ENCODE peak calls at places on chromosomes 2 and 18, in nine cellular contexts. W, I, Y, P, D, R, E, C and A are unnamed samples.

GRCh38 chr2:36458106-36458505 is 102.5 kb downstream of the CRIM1 start:
- DNase-seq in E (no peak), I (no peak), W (no peak), D (no peak), P (no peak), R (no peak), Y (no peak), C (no peak), A (no peak)

GRCh38 chr2:126494593-126494992 is 161.4 kb upstream of the GYPC start:
- DNase-seq in E (no peak), W (no peak), I (no peak), P (no peak), C (no peak), D (no peak), Y (no peak), R (no peak), A (no peak)

GRCh38 chr2:86243272-86243671 is 44.0 kb downstream of the MRPL35 start:
- DNase-seq in D (no peak), C (no peak), P (no peak), I (no peak), Y (no peak), E (no peak), R (no peak), W (no peak), A (no peak)

GRCh38 chr18:35408843-35409261 is 31.7 kb upstream of the ZNF396 start:
- DNase-seq in Y (no peak), P (no peak), W (no peak), R (no peak), E (no peak), C (no peak), I (no peak), D (no peak), A (no peak)

GRCh38 chr2:153510996-153511395 is 32.4 kb upstream of the RPRM start:
- DNase-seq in D (no peak), E (no peak), P (no peak), Y (no peak), C (no peak), R (no peak), W (no peak), I (no peak), A (no peak)

GRCh38 chr2:152456262-152456661 is 121.3 kb downstream of the FMNL2 start:
- DNase-seq in I (no peak), D (no peak), Y (no peak), E (no peak), W (no peak), R (no peak), P (no peak), C (no peak), A (no peak)

GRCh38 chr2:160402498-160402897 is 91.1 kb downstream of the RBMS1 start:
- DNase-seq in Y (no peak), I (no peak), E (no peak), D (no peak), W (no peak), C (no peak), R (no peak), P (no peak), A (no peak)

GRCh38 chr18:34514957-34515356 is 195.1 kb upstream of the DTNA start:
- DNase-seq in P (no peak), R (no peak), Y (no peak), E (no peak), D (no peak), C (no peak), W (no peak), I (no peak), A (no peak)

GRCh38 chr2:40406485-40407289 is 45.2 kb downstream of the SLC8A1 start:
- DNase-seq in W (no peak), C (no peak), I (no peak), D (no peak), E (no peak), P (no peak), R (no peak), Y (no peak), A (no peak)

GRCh38 chr2:98127229-98127989 is 40.4 kb downstream of the VWA3B start:
- DNase-seq in D (no peak), C (no peak), W (peak; percentile 60), I (no peak), P (no peak), E (no peak), Y (no peak), R (no peak), A (no peak)

GRCh38 chr2:136384541-136385303 is 266.8 kb upstream of the CXCR4 start:
- DNase-seq in D (no peak), I (no peak), P (peak; percentile 5), Y (no peak), R (no peak), W (peak; percentile 6), E (no peak), C (peak; percentile 79), A (no peak)

GRCh38 chr18:35136248-35136647 is 95.0 kb downstream of the MAPRE2 start:
- DNase-seq in C (no peak), P (no peak), D (no peak), I (no peak), R (no peak), E (no peak), Y (no peak), W (no peak), A (no peak)

GRCh38 chr2:69088471-69088870 is 75.5 kb downstream of the ANTXR1 start:
- DNase-seq in D (no peak), P (no peak), W (no peak), R (no peak), C (no peak), Y (no peak), E (no peak), I (no peak), A (no peak)

GRCh38 chr18:25674183-25674582 is 322.2 kb upstream of the ZNF521 start:
- DNase-seq in Y (no peak), I (no peak), D (no peak), C (no peak), W (no peak), E (no peak), P (no peak), R (no peak), A (no peak)

GRCh38 chr18:25672490-25672889 is 320.5 kb upstream of the ZNF521 start:
- DNase-seq in Y (no peak), C (no peak), R (no peak), I (no peak), W (no peak), P (no peak), D (no peak), E (no peak), A (no peak)

GRCh38 chr18:25675123-25675850 is 323.3 kb upstream of the ZNF521 start:
- DNase-seq in I (no peak), E (no peak), W (no peak), D (no peak), Y (no peak), R (no peak), P (no peak), C (no peak), A (no peak)

DNA sequence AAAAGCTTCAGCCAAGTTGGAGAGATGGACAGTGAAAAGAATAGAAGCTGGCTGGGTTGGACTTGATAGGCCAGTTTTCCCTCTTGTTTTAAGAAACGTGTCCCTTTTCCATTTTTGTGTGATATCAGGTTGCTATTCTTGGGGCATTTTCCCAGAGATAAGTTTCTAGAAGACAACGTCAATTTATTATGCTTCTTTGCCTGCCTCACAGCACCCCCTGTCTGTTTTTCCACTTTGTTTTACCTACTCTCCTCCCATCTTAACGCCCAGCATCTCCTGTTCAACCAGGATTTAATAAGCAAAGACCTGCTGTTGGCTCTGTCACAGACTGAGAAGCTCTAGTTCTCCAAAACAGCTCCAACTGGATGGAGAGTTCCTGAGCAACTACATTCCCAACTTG is 317.8 kb upstream of the ZNF521 start:
- DNase-seq in D (no peak), R (no peak), C (peak; percentile 58), P (no peak), I (no peak), E (no peak), Y (no peak), W (no peak), A (no peak)
- TF ChIP-seq CTCF in D (no peak), R (no peak), C (peak; percentile 17), P (no peak), I (no peak), E (no peak), Y (no peak), W (peak; percentile 25), A (no peak)

DNA sequence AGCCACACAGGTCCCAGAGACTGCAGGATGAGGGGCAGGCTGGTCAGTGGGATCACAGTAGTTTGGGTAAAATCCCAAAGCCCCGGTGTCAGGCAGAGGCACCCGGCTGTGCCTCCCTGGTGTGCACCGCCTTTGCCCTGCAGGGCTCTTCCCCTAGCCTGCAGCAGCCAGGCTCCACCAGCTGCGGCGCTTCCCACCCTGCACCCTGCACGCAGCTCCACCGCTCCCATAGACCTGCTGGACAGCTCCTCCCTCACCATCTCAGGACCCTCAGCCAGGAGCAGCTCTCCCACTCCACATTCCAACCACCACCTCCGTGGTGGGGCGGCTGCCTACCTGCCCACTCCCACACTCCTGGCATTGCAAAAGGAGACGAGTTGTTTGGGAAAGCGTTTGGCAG is 287.3 kb upstream of the HDAC4 start:
- DNase-seq in C (peak; percentile 27), Y (no peak), I (no peak), R (no peak), D (no peak), W (peak; percentile 81), P (no peak), E (no peak), A (no peak)
- TF ChIP-seq CTCF in C (no peak), Y (no peak), I (no peak), R (no peak), D (no peak), W (no peak), P (no peak), E (peak; percentile 9), A (peak; percentile 14)

GRCh38 chr2:101064868-101065549 is 62.9 kb downstream of the RPL31 start:
- DNase-seq in W (no peak), I (no peak), E (no peak), P (no peak), D (no peak), Y (no peak), C (no peak), R (no peak), A (no peak)
- TF ChIP-seq CTCF in W (no peak), I (no peak), E (no peak), P (no peak), D (no peak), Y (no peak), C (no peak), R (no peak), A (no peak)

GRCh38 chr2:149650006-149650405 is 62.4 kb upstream of the MMADHC start:
- DNase-seq in D (no peak), C (no peak), Y (no peak), W (no peak), I (no peak), R (no peak), P (no peak), E (no peak), A (no peak)

GRCh38 chr2:149651229-149651628 is 63.7 kb upstream of the MMADHC start:
- DNase-seq in D (no peak), P (no peak), Y (no peak), C (no peak), W (no peak), R (no peak), I (no peak), E (no peak), A (no peak)

GRCh38 chr2:149648282-149649030 is 60.9 kb upstream of the MMADHC start:
- DNase-seq in W (no peak), R (no peak), C (peak; percentile 74), E (peak; percentile 94), D (peak; percentile 16), Y (peak; percentile 27), P (peak; percentile 87), I (no peak), A (no peak)

DNA sequence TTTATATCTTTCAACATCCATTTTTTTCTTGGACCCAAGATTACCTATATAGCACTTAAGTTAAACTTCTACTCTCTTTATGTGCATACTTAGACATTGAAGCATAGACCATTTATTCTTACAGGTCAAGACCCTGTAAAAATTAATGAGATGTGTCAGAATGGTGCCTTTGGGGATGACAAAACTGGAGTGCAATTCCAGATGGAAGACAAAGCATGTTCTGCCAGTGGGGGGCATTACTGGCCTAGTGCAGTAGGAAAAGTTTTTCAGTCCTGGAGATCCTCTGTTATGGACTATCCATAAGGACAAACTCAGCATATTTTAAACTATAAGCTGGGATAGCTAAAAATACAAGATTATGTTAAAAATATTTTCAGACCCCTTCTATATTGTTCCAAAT is 57.8 kb upstream of the MMADHC start:
- DNase-seq in D (no peak), C (no peak), W (no peak), Y (no peak), R (no peak), I (no peak), P (no peak), E (no peak), A (no peak)
- TF ChIP-seq CTCF in D (no peak), C (no peak), W (peak; percentile 47), Y (no peak), R (no peak), I (no peak), P (peak; percentile 23), E (peak; percentile 36), A (no peak)